ENCODE peak calls at places on chromosomes 4 and X, in ten cellular contexts. One of them, this sample, is unnamed. For H3K36me3, the result is how much of the 10 kb centered on the place peaks cover.

GRCh38 chr4:7902101-7902553 is 37.5 kb downstream of the AFAP1 start:
- DNase-seq in upper lobe of left lung: no peak
- DNase-seq in sigmoid colon: no peak
- DNase-seq in GM23338: no peak
- DNase-seq in stomach: no peak
- DNase-seq in K562: no peak
- DNase-seq in breast epithelium: no peak
- DNase-seq in spleen: no peak
- DNase-seq in HCT116: no peak
- DNase-seq in endothelial cell of umbilical vein: no peak
- DNase-seq in this sample: no peak

GRCh38 chrX:43728002-43728401 is 71.9 kb downstream of the MAOA start:
- DNase-seq in upper lobe of left lung: no peak
- DNase-seq in sigmoid colon: no peak
- DNase-seq in GM23338: no peak
- DNase-seq in stomach: no peak
- DNase-seq in K562: no peak
- DNase-seq in breast epithelium: no peak
- DNase-seq in spleen: no peak
- DNase-seq in HCT116: no peak
- DNase-seq in endothelial cell of umbilical vein: no peak
- DNase-seq in this sample: no peak

GRCh38 chr4:62709618-62710252 is 1509.6 kb downstream of the ADGRL3 start:
- DNase-seq in upper lobe of left lung: no peak
- DNase-seq in sigmoid colon: no peak
- DNase-seq in GM23338: peak
- DNase-seq in stomach: no peak
- DNase-seq in K562: no peak
- DNase-seq in breast epithelium: no peak
- DNase-seq in spleen: no peak
- DNase-seq in HCT116: no peak
- DNase-seq in endothelial cell of umbilical vein: no peak
- DNase-seq in this sample: peak

GRCh38 chr4:151014521-151015457 is at the start of gene LRBA:
- DNase-seq in upper lobe of left lung: peak
- DNase-seq in sigmoid colon: peak
- DNase-seq in GM23338: peak
- DNase-seq in stomach: peak
- DNase-seq in K562: peak
- DNase-seq in breast epithelium: peak
- DNase-seq in spleen: peak
- DNase-seq in HCT116: peak
- DNase-seq in endothelial cell of umbilical vein: peak
- DNase-seq in this sample: no peak

GRCh38 chr4:2855584-2855983 is 11.9 kb downstream of the ADD1 start:
- DNase-seq in upper lobe of left lung: no peak
- DNase-seq in sigmoid colon: no peak
- DNase-seq in GM23338: no peak
- DNase-seq in stomach: no peak
- DNase-seq in K562: no peak
- DNase-seq in breast epithelium: no peak
- DNase-seq in spleen: no peak
- DNase-seq in HCT116: no peak
- DNase-seq in endothelial cell of umbilical vein: no peak
- DNase-seq in this sample: no peak

GRCh38 chr4:11773798-11774197 is 345.1 kb upstream of the HS3ST1 start:
- DNase-seq in upper lobe of left lung: no peak
- DNase-seq in sigmoid colon: no peak
- DNase-seq in GM23338: no peak
- DNase-seq in stomach: no peak
- DNase-seq in K562: no peak
- DNase-seq in breast epithelium: no peak
- DNase-seq in spleen: no peak
- DNase-seq in HCT116: no peak
- DNase-seq in endothelial cell of umbilical vein: no peak
- DNase-seq in this sample: no peak

GRCh38 chr4:88291003-88291402 is 6.6 kb upstream of the PPM1K start:
- DNase-seq in upper lobe of left lung: no peak
- DNase-seq in sigmoid colon: no peak
- DNase-seq in GM23338: peak
- DNase-seq in stomach: no peak
- DNase-seq in K562: no peak
- DNase-seq in breast epithelium: no peak
- DNase-seq in spleen: no peak
- DNase-seq in HCT116: peak
- DNase-seq in endothelial cell of umbilical vein: no peak
- DNase-seq in this sample: no peak

GRCh38 chr4:184575306-184575705 is 73.9 kb downstream of the CASP3 start:
- DNase-seq in upper lobe of left lung: no peak
- DNase-seq in sigmoid colon: no peak
- DNase-seq in GM23338: peak
- DNase-seq in stomach: no peak
- DNase-seq in K562: no peak
- DNase-seq in breast epithelium: no peak
- DNase-seq in spleen: no peak
- DNase-seq in HCT116: no peak
- DNase-seq in endothelial cell of umbilical vein: peak
- DNase-seq in this sample: no peak

GRCh38 chr4:7655549-7656243 is 221.0 kb upstream of the PSAPL1 start:
- DNase-seq in upper lobe of left lung: no peak
- DNase-seq in sigmoid colon: no peak
- DNase-seq in GM23338: no peak
- DNase-seq in stomach: no peak
- DNase-seq in K562: peak
- DNase-seq in breast epithelium: no peak
- DNase-seq in spleen: peak
- DNase-seq in HCT116: no peak
- DNase-seq in endothelial cell of umbilical vein: no peak
- DNase-seq in this sample: no peak

DNA sequence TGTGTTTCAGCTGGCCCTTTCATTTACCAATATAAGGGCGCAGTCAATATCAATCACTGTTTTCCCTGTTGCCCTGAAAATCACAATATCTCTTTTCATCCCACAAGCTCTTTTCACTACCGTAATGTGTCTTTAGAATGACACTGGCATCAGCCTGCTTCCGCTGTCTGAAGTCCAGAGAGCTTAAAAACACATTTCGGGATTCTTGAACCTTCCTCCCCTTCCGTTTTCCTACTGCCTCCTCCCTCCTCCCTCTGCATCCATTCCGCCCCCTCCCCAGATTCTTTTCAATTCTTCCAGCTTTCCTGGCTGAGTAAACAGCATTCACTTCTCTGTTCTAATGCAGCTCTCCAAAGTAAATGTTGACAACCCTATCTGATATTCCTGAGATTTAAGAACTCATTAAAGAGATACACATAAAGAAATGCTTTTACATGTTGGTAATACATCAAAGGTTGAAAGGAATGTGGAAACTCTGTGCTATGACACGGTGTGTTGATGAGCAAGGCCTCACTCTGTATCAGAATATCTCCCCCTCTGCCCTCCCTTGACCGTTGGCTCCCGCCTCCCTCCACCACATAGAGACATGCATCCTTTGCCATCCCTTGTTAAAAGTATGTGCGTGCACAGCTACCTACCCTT is 83.5 kb upstream of the SPRY1 start:
- DNase-seq in upper lobe of left lung: no peak
- DNase-seq in sigmoid colon: no peak
- DNase-seq in GM23338: peak
- DNase-seq in stomach: no peak
- DNase-seq in K562: no peak
- DNase-seq in breast epithelium: no peak
- DNase-seq in spleen: no peak
- DNase-seq in HCT116: no peak
- DNase-seq in endothelial cell of umbilical vein: no peak
- DNase-seq in this sample: no peak
- TF ChIP-seq POLR2AphosphoS5 in upper lobe of left lung: no peak
- TF ChIP-seq POLR2AphosphoS5 in sigmoid colon: no peak
- TF ChIP-seq POLR2AphosphoS5 in GM23338: no peak
- TF ChIP-seq POLR2AphosphoS5 in stomach: no peak
- TF ChIP-seq POLR2AphosphoS5 in K562: no peak
- TF ChIP-seq POLR2AphosphoS5 in breast epithelium: no peak
- TF ChIP-seq POLR2AphosphoS5 in spleen: no peak
- TF ChIP-seq POLR2AphosphoS5 in HCT116: no peak
- TF ChIP-seq POLR2AphosphoS5 in endothelial cell of umbilical vein: no peak
- TF ChIP-seq POLR2AphosphoS5 in this sample: no peak

GRCh38 chr4:1246111-1246881 is 2.6 kb downstream of the CTBP1 start:
- DNase-seq in upper lobe of left lung: peak
- DNase-seq in sigmoid colon: peak
- DNase-seq in GM23338: no peak
- DNase-seq in stomach: no peak
- DNase-seq in K562: peak
- DNase-seq in breast epithelium: peak
- DNase-seq in spleen: peak
- DNase-seq in HCT116: no peak
- DNase-seq in endothelial cell of umbilical vein: no peak
- DNase-seq in this sample: no peak

GRCh38 chr4:1246901-1247810 is 1.8 kb downstream of the CTBP1 start:
- DNase-seq in upper lobe of left lung: peak
- DNase-seq in sigmoid colon: peak
- DNase-seq in GM23338: peak
- DNase-seq in stomach: no peak
- DNase-seq in K562: peak
- DNase-seq in breast epithelium: peak
- DNase-seq in spleen: peak
- DNase-seq in HCT116: no peak
- DNase-seq in endothelial cell of umbilical vein: no peak
- DNase-seq in this sample: no peak

GRCh38 chr4:1244978-1245471 is 3.9 kb downstream of the CTBP1 start:
- DNase-seq in upper lobe of left lung: peak
- DNase-seq in sigmoid colon: no peak
- DNase-seq in GM23338: no peak
- DNase-seq in stomach: no peak
- DNase-seq in K562: peak
- DNase-seq in breast epithelium: peak
- DNase-seq in spleen: peak
- DNase-seq in HCT116: no peak
- DNase-seq in endothelial cell of umbilical vein: no peak
- DNase-seq in this sample: no peak

GRCh38 chr4:1244081-1244977 is 4.6 kb downstream of the CTBP1 start:
- DNase-seq in upper lobe of left lung: peak
- DNase-seq in sigmoid colon: peak
- DNase-seq in GM23338: no peak
- DNase-seq in stomach: no peak
- DNase-seq in K562: peak
- DNase-seq in breast epithelium: peak
- DNase-seq in spleen: peak
- DNase-seq in HCT116: no peak
- DNase-seq in endothelial cell of umbilical vein: no peak
- DNase-seq in this sample: no peak

GRCh38 chr4:1245481-1246051 is 3.4 kb downstream of the CTBP1 start:
- DNase-seq in upper lobe of left lung: no peak
- DNase-seq in sigmoid colon: no peak
- DNase-seq in GM23338: no peak
- DNase-seq in stomach: no peak
- DNase-seq in K562: peak
- DNase-seq in breast epithelium: peak
- DNase-seq in spleen: peak
- DNase-seq in HCT116: no peak
- DNase-seq in endothelial cell of umbilical vein: no peak
- DNase-seq in this sample: no peak
- H3K36me3 ChIP-seq in upper lobe of left lung: under half
- H3K36me3 ChIP-seq in sigmoid colon: under half
- H3K36me3 ChIP-seq in GM23338: under half
- H3K36me3 ChIP-seq in stomach: under half
- H3K36me3 ChIP-seq in K562: under half
- H3K36me3 ChIP-seq in breast epithelium: under half
- H3K36me3 ChIP-seq in spleen: under half
- H3K36me3 ChIP-seq in HCT116: under half
- H3K36me3 ChIP-seq in endothelial cell of umbilical vein: under half
- H3K36me3 ChIP-seq in this sample: under half

DNA sequence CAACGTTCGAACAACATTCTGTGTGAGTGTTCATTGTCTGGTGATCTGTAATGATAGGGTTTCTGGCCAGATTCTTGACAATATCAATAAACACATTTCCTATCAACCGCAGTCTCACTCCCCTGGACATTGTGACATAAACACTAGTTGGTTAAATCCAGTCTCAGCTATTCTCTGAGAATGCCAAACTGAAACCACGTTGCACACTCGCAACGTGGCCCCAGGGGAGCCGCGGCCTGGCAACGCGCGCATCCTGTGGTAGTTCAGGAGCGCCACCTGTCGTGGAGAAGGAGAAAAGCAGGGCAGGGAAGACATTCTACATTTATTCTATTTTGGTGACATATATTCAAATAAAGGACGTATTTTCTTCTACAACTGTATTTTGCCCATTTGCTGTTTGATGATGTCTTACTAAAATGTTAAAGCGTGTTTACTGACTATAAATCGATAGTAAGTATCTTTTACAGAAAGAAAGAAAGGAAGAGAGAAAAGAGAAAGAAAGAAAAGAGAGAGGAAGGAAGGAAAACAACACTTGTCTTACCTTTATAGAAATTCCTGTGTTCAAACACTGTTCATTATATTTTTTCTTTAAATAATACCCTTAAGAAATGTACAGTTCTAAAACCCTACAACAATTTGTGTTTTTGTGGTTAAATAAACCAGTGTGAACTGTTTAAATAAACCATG is 738.3 kb upstream of the FRG1 start:
- DNase-seq in upper lobe of left lung: peak
- DNase-seq in sigmoid colon: peak
- DNase-seq in GM23338: peak
- DNase-seq in stomach: peak
- DNase-seq in K562: peak
- DNase-seq in breast epithelium: peak
- DNase-seq in spleen: peak
- DNase-seq in HCT116: peak
- DNase-seq in endothelial cell of umbilical vein: no peak
- DNase-seq in this sample: no peak
- TF ChIP-seq POLR2AphosphoS5 in upper lobe of left lung: no peak
- TF ChIP-seq POLR2AphosphoS5 in sigmoid colon: no peak
- TF ChIP-seq POLR2AphosphoS5 in GM23338: no peak
- TF ChIP-seq POLR2AphosphoS5 in stomach: no peak
- TF ChIP-seq POLR2AphosphoS5 in K562: no peak
- TF ChIP-seq POLR2AphosphoS5 in breast epithelium: peak
- TF ChIP-seq POLR2AphosphoS5 in spleen: no peak
- TF ChIP-seq POLR2AphosphoS5 in HCT116: peak
- TF ChIP-seq POLR2AphosphoS5 in endothelial cell of umbilical vein: no peak
- TF ChIP-seq POLR2AphosphoS5 in this sample: no peak

DNA sequence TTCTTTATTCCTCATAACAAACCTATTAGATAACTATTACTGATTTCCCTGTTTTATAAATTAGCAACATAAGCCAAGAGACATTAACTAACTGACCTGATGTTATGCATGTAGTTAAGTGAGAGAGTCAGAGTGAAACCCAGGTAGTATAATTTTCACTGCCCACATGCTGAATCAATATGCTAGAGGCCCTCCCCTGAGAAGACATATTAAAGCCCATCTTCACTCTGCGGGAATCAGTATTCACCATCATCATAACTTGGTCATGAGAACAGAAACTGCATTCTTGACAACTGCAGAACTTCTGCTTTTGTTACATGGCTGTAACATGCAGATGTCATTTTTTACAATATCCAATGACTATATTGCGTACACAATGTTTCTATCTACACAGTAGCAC is 1324.3 kb downstream of the ARAP2 start:
- DNase-seq in upper lobe of left lung: no peak
- DNase-seq in sigmoid colon: no peak
- DNase-seq in GM23338: no peak
- DNase-seq in stomach: no peak
- DNase-seq in K562: no peak
- DNase-seq in breast epithelium: no peak
- DNase-seq in spleen: no peak
- DNase-seq in HCT116: no peak
- DNase-seq in endothelial cell of umbilical vein: no peak
- DNase-seq in this sample: no peak
- H3K36me3 ChIP-seq in upper lobe of left lung: under half
- H3K36me3 ChIP-seq in sigmoid colon: under half
- H3K36me3 ChIP-seq in GM23338: under half
- H3K36me3 ChIP-seq in stomach: under half
- H3K36me3 ChIP-seq in K562: under half
- H3K36me3 ChIP-seq in breast epithelium: under half
- H3K36me3 ChIP-seq in spleen: under half
- H3K36me3 ChIP-seq in HCT116: under half
- H3K36me3 ChIP-seq in endothelial cell of umbilical vein: under half
- H3K36me3 ChIP-seq in this sample: under half

This sample was measured in SK-N-MC.